ENCODE peak calls at places on chromosomes 2 and 18, in eight cellular contexts. One of them, this sample, is unnamed.
A peak's percentile ranks its signal among the peaks of the same experiment; 100 is the strongest.

GRCh38 chr18:22505136-22505535 is 87.4 kb upstream of the CTAGE1 start:
- DNase-seq in type B pancreatic cell: no peak
- DNase-seq in A673: no peak
- DNase-seq in BJ: peak; percentile 58
- DNase-seq in fibroblast of lung: peak; percentile 40
- DNase-seq in spleen: no peak
- DNase-seq in nephron progenitor cell: no peak
- DNase-seq in DND-41: no peak
- DNase-seq in this sample: no peak

GRCh38 chr2:33202641-33203345 is 256.0 kb downstream of the LTBP1 start:
- DNase-seq in type B pancreatic cell: no peak
- DNase-seq in A673: no peak
- DNase-seq in BJ: no peak
- DNase-seq in fibroblast of lung: no peak
- DNase-seq in spleen: no peak
- DNase-seq in nephron progenitor cell: no peak
- DNase-seq in DND-41: no peak
- DNase-seq in this sample: no peak

GRCh38 chr2:11589316-11589940 is 55.6 kb downstream of the GREB1 start:
- DNase-seq in type B pancreatic cell: no peak
- DNase-seq in A673: no peak
- DNase-seq in BJ: no peak
- DNase-seq in fibroblast of lung: no peak
- DNase-seq in spleen: peak; percentile 67
- DNase-seq in nephron progenitor cell: no peak
- DNase-seq in DND-41: no peak
- DNase-seq in this sample: no peak

GRCh38 chr18:11323359-11323819 is 174.0 kb upstream of the PIEZO2 start:
- DNase-seq in type B pancreatic cell: no peak
- DNase-seq in A673: peak; percentile 11
- DNase-seq in BJ: peak; percentile 40
- DNase-seq in fibroblast of lung: peak; percentile 80
- DNase-seq in spleen: no peak
- DNase-seq in nephron progenitor cell: no peak
- DNase-seq in DND-41: no peak
- DNase-seq in this sample: no peak

GRCh38 chr2:65913914-65914786 is 481.8 kb upstream of the SPRED2 start:
- DNase-seq in type B pancreatic cell: no peak
- DNase-seq in A673: peak; percentile 15
- DNase-seq in BJ: no peak
- DNase-seq in fibroblast of lung: no peak
- DNase-seq in spleen: no peak
- DNase-seq in nephron progenitor cell: no peak
- DNase-seq in DND-41: no peak
- DNase-seq in this sample: no peak

GRCh38 chr2:229899604-229900003 is 22.2 kb downstream of the TRIP12 start:
- DNase-seq in type B pancreatic cell: no peak
- DNase-seq in A673: no peak
- DNase-seq in BJ: no peak
- DNase-seq in fibroblast of lung: no peak
- DNase-seq in spleen: no peak
- DNase-seq in nephron progenitor cell: no peak
- DNase-seq in DND-41: no peak
- DNase-seq in this sample: no peak

GRCh38 chr2:126796931-126797621 is 101.6 kb upstream of the TEX51 start:
- DNase-seq in type B pancreatic cell: peak; percentile 48
- DNase-seq in A673: no peak
- DNase-seq in BJ: no peak
- DNase-seq in fibroblast of lung: no peak
- DNase-seq in spleen: peak; percentile 51
- DNase-seq in nephron progenitor cell: no peak
- DNase-seq in DND-41: no peak
- DNase-seq in this sample: no peak

GRCh38 chr18:43563780-43564179 is 286.5 kb upstream of the SYT4 start:
- DNase-seq in type B pancreatic cell: no peak
- DNase-seq in A673: peak; percentile 67
- DNase-seq in BJ: no peak
- DNase-seq in fibroblast of lung: peak; percentile 35
- DNase-seq in spleen: no peak
- DNase-seq in nephron progenitor cell: peak; percentile 26
- DNase-seq in DND-41: no peak
- DNase-seq in this sample: peak; percentile 52

GRCh38 chr18:63579643-63580042 is 7.5 kb upstream of the SERPINB13 start:
- DNase-seq in type B pancreatic cell: no peak
- DNase-seq in A673: no peak
- DNase-seq in BJ: no peak
- DNase-seq in fibroblast of lung: no peak
- DNase-seq in spleen: no peak
- DNase-seq in nephron progenitor cell: no peak
- DNase-seq in DND-41: no peak
- DNase-seq in this sample: no peak

GRCh38 chr2:195575879-195576391 is 81.1 kb upstream of the SLC39A10 start:
- DNase-seq in type B pancreatic cell: no peak
- DNase-seq in A673: peak; percentile 37
- DNase-seq in BJ: peak; percentile 80
- DNase-seq in fibroblast of lung: peak; percentile 89
- DNase-seq in spleen: peak; percentile 83
- DNase-seq in nephron progenitor cell: no peak
- DNase-seq in DND-41: peak; percentile 87
- DNase-seq in this sample: no peak

GRCh38 chr2:113010088-113010487 is 4.8 kb downstream of the IL36A start:
- DNase-seq in type B pancreatic cell: no peak
- DNase-seq in A673: no peak
- DNase-seq in BJ: peak; percentile 24
- DNase-seq in fibroblast of lung: peak; percentile 24
- DNase-seq in spleen: no peak
- DNase-seq in nephron progenitor cell: no peak
- DNase-seq in DND-41: no peak
- DNase-seq in this sample: no peak

GRCh38 chr2:218260742-218261423 is at the start of gene GPBAR1:
- DNase-seq in type B pancreatic cell: no peak
- DNase-seq in A673: peak; percentile 47
- DNase-seq in BJ: no peak
- DNase-seq in fibroblast of lung: no peak
- DNase-seq in spleen: no peak
- DNase-seq in nephron progenitor cell: peak; percentile 53
- DNase-seq in DND-41: no peak
- DNase-seq in this sample: no peak
- TF ChIP-seq CTCF in type B pancreatic cell: no peak
- TF ChIP-seq CTCF in A673: no peak
- TF ChIP-seq CTCF in BJ: no peak
- TF ChIP-seq CTCF in fibroblast of lung: no peak
- TF ChIP-seq CTCF in spleen: no peak
- TF ChIP-seq CTCF in nephron progenitor cell: no peak
- TF ChIP-seq CTCF in DND-41: no peak
- TF ChIP-seq CTCF in this sample: no peak

GRCh38 chr18:32460046-32460785 is 10.5 kb downstream of the GAREM1 start:
- DNase-seq in type B pancreatic cell: no peak
- DNase-seq in A673: no peak
- DNase-seq in BJ: no peak
- DNase-seq in fibroblast of lung: no peak
- DNase-seq in spleen: no peak
- DNase-seq in nephron progenitor cell: no peak
- DNase-seq in DND-41: no peak
- DNase-seq in this sample: no peak

GRCh38 chr18:32461704-32462272 is 8.9 kb downstream of the GAREM1 start:
- DNase-seq in type B pancreatic cell: no peak
- DNase-seq in A673: no peak
- DNase-seq in BJ: no peak
- DNase-seq in fibroblast of lung: peak; percentile 6
- DNase-seq in spleen: no peak
- DNase-seq in nephron progenitor cell: no peak
- DNase-seq in DND-41: no peak
- DNase-seq in this sample: no peak
- TF ChIP-seq CTCF in type B pancreatic cell: peak; percentile 52
- TF ChIP-seq CTCF in A673: no peak
- TF ChIP-seq CTCF in BJ: peak; percentile 2
- TF ChIP-seq CTCF in fibroblast of lung: no peak
- TF ChIP-seq CTCF in spleen: no peak
- TF ChIP-seq CTCF in nephron progenitor cell: no peak
- TF ChIP-seq CTCF in DND-41: no peak
- TF ChIP-seq CTCF in this sample: peak; percentile 73

DNA sequence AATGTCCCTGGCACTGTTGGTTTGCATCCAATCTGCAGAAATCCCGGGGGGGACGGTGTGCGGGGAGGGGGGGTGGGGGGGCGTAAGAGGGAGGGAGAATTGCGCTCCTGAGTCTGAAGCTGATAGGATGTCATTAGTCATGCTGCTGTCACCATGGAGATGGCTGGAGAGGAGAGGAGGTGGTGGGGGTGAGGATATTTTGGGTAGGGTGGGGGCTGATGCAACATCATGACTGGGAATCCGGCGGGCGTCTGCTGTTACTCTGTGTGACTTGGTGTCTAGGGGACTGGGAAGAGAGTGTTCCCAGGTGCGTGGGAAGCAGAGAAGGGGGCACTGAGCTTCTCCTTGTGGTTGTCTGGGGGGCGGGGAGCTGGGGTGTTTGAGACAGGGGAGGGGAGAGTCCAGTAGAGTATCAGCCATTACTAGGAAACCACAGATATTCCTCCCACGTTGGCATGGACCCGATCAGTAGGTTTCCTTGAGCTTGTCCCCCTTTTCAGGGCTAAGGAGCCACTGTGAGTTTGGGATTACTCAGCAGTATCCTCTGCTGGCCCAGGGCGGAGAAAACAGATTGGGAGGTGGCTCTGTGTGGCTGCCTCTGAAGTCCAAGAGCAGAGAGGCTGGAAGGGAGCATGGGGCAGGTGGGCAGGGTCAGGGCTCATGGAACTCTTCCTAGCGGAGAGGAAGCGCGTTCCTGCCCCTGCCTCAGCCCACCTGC is 18.9 kb downstream of the TET3 start:
- DNase-seq in type B pancreatic cell: no peak
- DNase-seq in A673: peak; percentile 64
- DNase-seq in BJ: peak; percentile 40
- DNase-seq in fibroblast of lung: peak; percentile 81
- DNase-seq in spleen: peak; percentile 66
- DNase-seq in nephron progenitor cell: no peak
- DNase-seq in DND-41: no peak
- DNase-seq in this sample: no peak
- TF ChIP-seq CTCF in type B pancreatic cell: no peak
- TF ChIP-seq CTCF in A673: no peak
- TF ChIP-seq CTCF in BJ: peak; percentile 19
- TF ChIP-seq CTCF in fibroblast of lung: no peak
- TF ChIP-seq CTCF in spleen: no peak
- TF ChIP-seq CTCF in nephron progenitor cell: no peak
- TF ChIP-seq CTCF in DND-41: no peak
- TF ChIP-seq CTCF in this sample: no peak

DNA sequence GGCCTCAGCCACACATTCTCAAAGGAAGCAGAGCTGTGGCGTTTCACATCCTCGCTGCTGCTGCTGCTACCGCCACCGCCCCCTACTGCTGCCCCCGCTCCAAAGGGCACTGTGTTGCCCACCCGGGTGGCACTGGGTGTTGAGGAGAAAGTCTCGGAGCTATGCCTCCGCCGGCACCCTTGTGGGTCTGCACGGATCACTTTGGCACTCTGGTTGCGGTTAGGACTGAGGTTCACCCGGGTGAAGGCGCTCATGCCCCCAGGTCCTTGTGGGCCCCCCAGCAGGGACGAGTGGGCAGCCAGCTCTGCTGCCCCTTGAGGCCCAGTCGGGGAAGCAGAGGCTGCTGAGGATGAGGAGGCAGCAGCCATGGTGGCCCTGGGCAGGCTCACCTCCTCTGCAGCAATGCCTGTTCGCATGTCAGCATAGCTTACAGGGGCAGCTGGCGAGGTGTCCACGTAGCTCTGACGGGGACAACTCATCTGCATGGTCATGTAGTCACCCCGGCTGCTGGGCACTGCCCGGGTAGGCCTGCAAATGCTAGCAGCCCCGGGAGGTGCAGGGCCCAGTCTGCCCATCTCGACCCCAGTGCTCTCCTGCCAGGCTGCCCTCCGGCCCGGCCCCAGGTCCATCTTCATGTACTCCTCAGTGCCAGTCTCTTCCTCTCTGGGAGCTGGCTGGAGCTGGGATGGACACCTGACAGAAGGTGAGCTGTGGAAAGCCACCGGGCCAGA is 4.2 kb downstream of the IRS1 start:
- DNase-seq in type B pancreatic cell: no peak
- DNase-seq in A673: no peak
- DNase-seq in BJ: no peak
- DNase-seq in fibroblast of lung: peak; percentile 33
- DNase-seq in spleen: peak; percentile 79
- DNase-seq in nephron progenitor cell: peak; percentile 8
- DNase-seq in DND-41: peak; percentile 13
- DNase-seq in this sample: no peak
- TF ChIP-seq CTCF in type B pancreatic cell: no peak
- TF ChIP-seq CTCF in A673: no peak
- TF ChIP-seq CTCF in BJ: peak; percentile 49
- TF ChIP-seq CTCF in fibroblast of lung: peak; percentile 10
- TF ChIP-seq CTCF in spleen: no peak
- TF ChIP-seq CTCF in nephron progenitor cell: no peak
- TF ChIP-seq CTCF in DND-41: peak; percentile 8
- TF ChIP-seq CTCF in this sample: no peak

DNA sequence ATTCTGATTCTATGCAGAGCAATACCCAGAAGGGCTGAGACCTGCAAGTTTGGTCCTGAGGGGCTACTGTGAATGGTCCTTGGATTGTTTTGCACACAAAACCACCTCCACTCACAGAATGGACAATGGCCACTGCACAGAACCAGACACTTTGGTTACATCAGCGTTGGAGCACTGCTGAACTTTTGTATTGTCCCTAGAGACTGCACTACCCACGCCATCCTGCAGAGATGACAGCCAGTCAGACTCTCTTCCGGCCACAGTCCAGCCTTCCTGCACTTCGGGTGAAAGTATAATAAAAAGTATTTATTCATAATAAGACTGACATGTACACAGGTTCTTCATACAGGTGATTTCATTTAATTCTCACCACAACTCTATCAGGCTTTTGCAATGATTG is 35.7 kb downstream of the CELF4 start:
- DNase-seq in type B pancreatic cell: no peak
- DNase-seq in A673: no peak
- DNase-seq in BJ: no peak
- DNase-seq in fibroblast of lung: no peak
- DNase-seq in spleen: no peak
- DNase-seq in nephron progenitor cell: no peak
- DNase-seq in DND-41: no peak
- DNase-seq in this sample: no peak
- TF ChIP-seq CTCF in type B pancreatic cell: no peak
- TF ChIP-seq CTCF in A673: no peak
- TF ChIP-seq CTCF in BJ: no peak
- TF ChIP-seq CTCF in fibroblast of lung: no peak
- TF ChIP-seq CTCF in spleen: no peak
- TF ChIP-seq CTCF in nephron progenitor cell: no peak
- TF ChIP-seq CTCF in DND-41: no peak
- TF ChIP-seq CTCF in this sample: no peak

DNA sequence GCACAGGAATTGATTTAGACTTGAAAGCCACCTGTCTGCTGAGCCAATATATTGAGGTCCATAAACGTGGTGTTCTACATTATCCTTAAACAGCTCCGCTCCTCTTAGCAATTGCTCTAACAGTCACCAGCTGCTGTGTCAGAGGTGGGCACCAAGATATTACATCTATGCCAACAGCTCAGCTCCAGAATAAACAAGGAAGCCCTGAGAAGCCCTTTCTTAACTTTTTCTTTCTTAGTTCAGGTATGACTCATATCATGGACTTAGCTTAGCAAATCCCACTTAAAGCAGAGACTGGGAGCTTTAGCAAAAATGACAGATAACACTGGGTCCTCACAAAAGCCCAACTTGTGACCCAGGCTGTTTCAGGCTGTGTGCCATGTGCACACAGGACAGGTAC is 436.6 kb downstream of the IRS1 start:
- DNase-seq in type B pancreatic cell: no peak
- DNase-seq in A673: no peak
- DNase-seq in BJ: no peak
- DNase-seq in fibroblast of lung: peak; percentile 67
- DNase-seq in spleen: no peak
- DNase-seq in nephron progenitor cell: no peak
- DNase-seq in DND-41: no peak
- DNase-seq in this sample: no peak
- TF ChIP-seq CTCF in type B pancreatic cell: no peak
- TF ChIP-seq CTCF in A673: no peak
- TF ChIP-seq CTCF in BJ: no peak
- TF ChIP-seq CTCF in fibroblast of lung: no peak
- TF ChIP-seq CTCF in spleen: no peak
- TF ChIP-seq CTCF in nephron progenitor cell: no peak
- TF ChIP-seq CTCF in DND-41: no peak
- TF ChIP-seq CTCF in this sample: no peak

This sample was measured in endothelial cell.